ENCODE peak calls at places on chromosomes 7 and 10, in nine cellular contexts. One of them, this sample, is unnamed.

GRCh38 chr7:33250421-33250827 is 121.1 kb downstream of the BBS9 start:
- DNase-seq in transverse colon: no peak
- DNase-seq in GM12878: no peak
- DNase-seq in sigmoid colon: no peak
- DNase-seq in SK-N-SH: no peak
- DNase-seq in upper lobe of left lung: no peak
- DNase-seq in A549: no peak
- DNase-seq in stomach: no peak
- DNase-seq in ovary: no peak
- DNase-seq in this sample: no peak

GRCh38 chr7:32639122-32639521 is 143.8 kb downstream of the AVL9 start:
- DNase-seq in transverse colon: no peak
- DNase-seq in GM12878: no peak
- DNase-seq in sigmoid colon: no peak
- DNase-seq in SK-N-SH: no peak
- DNase-seq in upper lobe of left lung: no peak
- DNase-seq in A549: no peak
- DNase-seq in stomach: no peak
- DNase-seq in ovary: no peak
- DNase-seq in this sample: no peak

GRCh38 chr7:42014625-42015412 is 222.2 kb downstream of the GLI3 start:
- DNase-seq in transverse colon: peak; percentile 26
- DNase-seq in GM12878: no peak
- DNase-seq in sigmoid colon: no peak
- DNase-seq in SK-N-SH: peak; percentile 38
- DNase-seq in upper lobe of left lung: no peak
- DNase-seq in A549: peak; percentile 75
- DNase-seq in stomach: peak; percentile 68
- DNase-seq in ovary: no peak
- DNase-seq in this sample: peak; percentile 55

GRCh38 chr10:21171936-21172773 is 275.0 kb upstream of the NEBL start:
- DNase-seq in transverse colon: peak; percentile 47
- DNase-seq in GM12878: no peak
- DNase-seq in sigmoid colon: no peak
- DNase-seq in SK-N-SH: no peak
- DNase-seq in upper lobe of left lung: no peak
- DNase-seq in A549: no peak
- DNase-seq in stomach: peak; percentile 42
- DNase-seq in ovary: no peak
- DNase-seq in this sample: no peak

GRCh38 chr10:59553127-59553649 is 156.5 kb downstream of the SLC16A9 start:
- DNase-seq in transverse colon: no peak
- DNase-seq in GM12878: no peak
- DNase-seq in sigmoid colon: no peak
- DNase-seq in SK-N-SH: no peak
- DNase-seq in upper lobe of left lung: no peak
- DNase-seq in A549: no peak
- DNase-seq in stomach: no peak
- DNase-seq in ovary: no peak
- DNase-seq in this sample: no peak

GRCh38 chr10:22824520-22824919 is 103.3 kb upstream of the ARMC3 start:
- DNase-seq in transverse colon: no peak
- DNase-seq in GM12878: no peak
- DNase-seq in sigmoid colon: no peak
- DNase-seq in SK-N-SH: no peak
- DNase-seq in upper lobe of left lung: no peak
- DNase-seq in A549: no peak
- DNase-seq in stomach: no peak
- DNase-seq in ovary: no peak
- DNase-seq in this sample: no peak

GRCh38 chr10:14405076-14406065 is 74.6 kb upstream of the FRMD4A start:
- DNase-seq in transverse colon: no peak
- DNase-seq in GM12878: no peak
- DNase-seq in sigmoid colon: no peak
- DNase-seq in SK-N-SH: no peak
- DNase-seq in upper lobe of left lung: no peak
- DNase-seq in A549: peak; percentile 24
- DNase-seq in stomach: no peak
- DNase-seq in ovary: peak; percentile 17
- DNase-seq in this sample: no peak

GRCh38 chr7:121390109-121390508 is 6.0 kb downstream of the FAM3C start:
- DNase-seq in transverse colon: no peak
- DNase-seq in GM12878: no peak
- DNase-seq in sigmoid colon: no peak
- DNase-seq in SK-N-SH: no peak
- DNase-seq in upper lobe of left lung: no peak
- DNase-seq in A549: no peak
- DNase-seq in stomach: no peak
- DNase-seq in ovary: no peak
- DNase-seq in this sample: no peak

GRCh38 chr7:7972128-7972527 is 3.5 kb downstream of the GLCCI1 start:
- DNase-seq in transverse colon: no peak
- DNase-seq in GM12878: no peak
- DNase-seq in sigmoid colon: no peak
- DNase-seq in SK-N-SH: peak; percentile 22
- DNase-seq in upper lobe of left lung: no peak
- DNase-seq in A549: no peak
- DNase-seq in stomach: no peak
- DNase-seq in ovary: no peak
- DNase-seq in this sample: no peak

GRCh38 chr10:61627266-61627665 is 35.5 kb upstream of the CABCOCO1 start:
- DNase-seq in transverse colon: no peak
- DNase-seq in GM12878: no peak
- DNase-seq in sigmoid colon: no peak
- DNase-seq in SK-N-SH: no peak
- DNase-seq in upper lobe of left lung: no peak
- DNase-seq in A549: no peak
- DNase-seq in stomach: no peak
- DNase-seq in ovary: no peak
- DNase-seq in this sample: no peak

GRCh38 chr10:15035385-15036301 is 8.1 kb upstream of the OLAH start:
- DNase-seq in transverse colon: peak; percentile 16
- DNase-seq in GM12878: no peak
- DNase-seq in sigmoid colon: no peak
- DNase-seq in SK-N-SH: no peak
- DNase-seq in upper lobe of left lung: no peak
- DNase-seq in A549: no peak
- DNase-seq in stomach: no peak
- DNase-seq in ovary: no peak
- DNase-seq in this sample: no peak

GRCh38 chr7:51376420-51377092 is 59.9 kb upstream of the COBL start:
- DNase-seq in transverse colon: no peak
- DNase-seq in GM12878: no peak
- DNase-seq in sigmoid colon: no peak
- DNase-seq in SK-N-SH: no peak
- DNase-seq in upper lobe of left lung: no peak
- DNase-seq in A549: peak; percentile 89
- DNase-seq in stomach: no peak
- DNase-seq in ovary: no peak
- DNase-seq in this sample: no peak

GRCh38 chr7:159024280-159024951 is 120.3 kb downstream of the VIPR2 start:
- DNase-seq in transverse colon: peak; percentile 3
- DNase-seq in GM12878: no peak
- DNase-seq in sigmoid colon: peak; percentile 56
- DNase-seq in SK-N-SH: no peak
- DNase-seq in upper lobe of left lung: no peak
- DNase-seq in A549: no peak
- DNase-seq in stomach: no peak
- DNase-seq in ovary: no peak
- DNase-seq in this sample: no peak

GRCh38 chr7:38369816-38370493 is 96.5 kb upstream of the TARP start:
- DNase-seq in transverse colon: peak; percentile 88
- DNase-seq in GM12878: no peak
- DNase-seq in sigmoid colon: peak; percentile 89
- DNase-seq in SK-N-SH: peak; percentile 74
- DNase-seq in upper lobe of left lung: no peak
- DNase-seq in A549: peak; percentile 90
- DNase-seq in stomach: peak; percentile 83
- DNase-seq in ovary: peak; percentile 59
- DNase-seq in this sample: peak; percentile 96

GRCh38 chr7:38375453-38375852 is 102.0 kb upstream of the TARP start:
- DNase-seq in transverse colon: no peak
- DNase-seq in GM12878: no peak
- DNase-seq in sigmoid colon: no peak
- DNase-seq in SK-N-SH: no peak
- DNase-seq in upper lobe of left lung: no peak
- DNase-seq in A549: no peak
- DNase-seq in stomach: no peak
- DNase-seq in ovary: no peak
- DNase-seq in this sample: no peak

GRCh38 chr7:38373155-38373554 is 99.7 kb upstream of the TARP start:
- DNase-seq in transverse colon: no peak
- DNase-seq in GM12878: no peak
- DNase-seq in sigmoid colon: no peak
- DNase-seq in SK-N-SH: no peak
- DNase-seq in upper lobe of left lung: no peak
- DNase-seq in A549: no peak
- DNase-seq in stomach: no peak
- DNase-seq in ovary: no peak
- DNase-seq in this sample: no peak

DNA sequence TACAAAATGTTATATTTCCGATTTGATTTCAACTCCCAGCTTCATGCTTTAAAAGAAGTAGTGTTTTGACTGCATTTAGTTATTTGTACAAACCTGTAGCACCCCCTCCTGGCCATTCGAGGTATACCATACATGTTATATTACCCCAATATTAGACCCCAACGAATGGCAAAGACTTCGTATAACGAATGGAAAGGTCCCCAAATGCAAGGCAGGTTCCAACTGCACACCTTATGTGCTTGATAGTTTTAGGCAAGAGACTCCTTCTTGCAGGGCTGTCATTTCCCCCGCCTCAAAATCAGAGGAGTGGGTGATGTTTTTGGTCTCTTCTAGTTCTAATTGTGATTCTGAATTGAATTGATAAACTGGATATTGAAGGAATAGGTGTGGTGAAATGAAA is 101.1 kb upstream of the TARP start:
- DNase-seq in transverse colon: no peak
- DNase-seq in GM12878: no peak
- DNase-seq in sigmoid colon: no peak
- DNase-seq in SK-N-SH: peak; percentile 59
- DNase-seq in upper lobe of left lung: no peak
- DNase-seq in A549: peak; percentile 42
- DNase-seq in stomach: no peak
- DNase-seq in ovary: no peak
- DNase-seq in this sample: no peak
- TF ChIP-seq CTCF in transverse colon: peak; percentile 44
- TF ChIP-seq CTCF in GM12878: peak; percentile 55
- TF ChIP-seq CTCF in sigmoid colon: peak; percentile 31
- TF ChIP-seq CTCF in SK-N-SH: peak; percentile 90
- TF ChIP-seq CTCF in upper lobe of left lung: peak; percentile 35
- TF ChIP-seq CTCF in A549: peak; percentile 46
- TF ChIP-seq CTCF in stomach: no peak
- TF ChIP-seq CTCF in ovary: peak; percentile 28
- TF ChIP-seq CTCF in this sample: peak; percentile 56

GRCh38 chr10:26733750-26734568 is 36.5 kb downstream of the PDSS1 start:
- DNase-seq in transverse colon: peak; percentile 44
- DNase-seq in GM12878: no peak
- DNase-seq in sigmoid colon: no peak
- DNase-seq in SK-N-SH: no peak
- DNase-seq in upper lobe of left lung: peak; percentile 22
- DNase-seq in A549: no peak
- DNase-seq in stomach: peak; percentile 43
- DNase-seq in ovary: no peak
- DNase-seq in this sample: no peak
- TF ChIP-seq EP300 in transverse colon: no peak
- TF ChIP-seq EP300 in GM12878: no peak
- TF ChIP-seq EP300 in sigmoid colon: no peak
- TF ChIP-seq EP300 in SK-N-SH: no peak
- TF ChIP-seq EP300 in upper lobe of left lung: no peak
- TF ChIP-seq EP300 in A549: no peak
- TF ChIP-seq EP300 in stomach: no peak
- TF ChIP-seq EP300 in ovary: no peak
- TF ChIP-seq EP300 in this sample: no peak

GRCh38 chr10:68237173-68237572 is 5.3 kb upstream of the ATOH7 start:
- DNase-seq in transverse colon: no peak
- DNase-seq in GM12878: no peak
- DNase-seq in sigmoid colon: no peak
- DNase-seq in SK-N-SH: no peak
- DNase-seq in upper lobe of left lung: no peak
- DNase-seq in A549: no peak
- DNase-seq in stomach: no peak
- DNase-seq in ovary: no peak
- DNase-seq in this sample: no peak

GRCh38 chr10:68239069-68239468 is 7.2 kb upstream of the ATOH7 start:
- DNase-seq in transverse colon: no peak
- DNase-seq in GM12878: no peak
- DNase-seq in sigmoid colon: no peak
- DNase-seq in SK-N-SH: no peak
- DNase-seq in upper lobe of left lung: no peak
- DNase-seq in A549: no peak
- DNase-seq in stomach: no peak
- DNase-seq in ovary: no peak
- DNase-seq in this sample: peak; percentile 53

GRCh38 chr10:68238371-68238770 is 6.5 kb upstream of the ATOH7 start:
- DNase-seq in transverse colon: no peak
- DNase-seq in GM12878: no peak
- DNase-seq in sigmoid colon: no peak
- DNase-seq in SK-N-SH: no peak
- DNase-seq in upper lobe of left lung: no peak
- DNase-seq in A549: no peak
- DNase-seq in stomach: no peak
- DNase-seq in ovary: no peak
- DNase-seq in this sample: peak; percentile 91

GRCh38 chr10:68239596-68240150 is 7.8 kb upstream of the ATOH7 start:
- DNase-seq in transverse colon: no peak
- DNase-seq in GM12878: no peak
- DNase-seq in sigmoid colon: no peak
- DNase-seq in SK-N-SH: no peak
- DNase-seq in upper lobe of left lung: no peak
- DNase-seq in A549: no peak
- DNase-seq in stomach: no peak
- DNase-seq in ovary: no peak
- DNase-seq in this sample: peak; percentile 64

DNA sequence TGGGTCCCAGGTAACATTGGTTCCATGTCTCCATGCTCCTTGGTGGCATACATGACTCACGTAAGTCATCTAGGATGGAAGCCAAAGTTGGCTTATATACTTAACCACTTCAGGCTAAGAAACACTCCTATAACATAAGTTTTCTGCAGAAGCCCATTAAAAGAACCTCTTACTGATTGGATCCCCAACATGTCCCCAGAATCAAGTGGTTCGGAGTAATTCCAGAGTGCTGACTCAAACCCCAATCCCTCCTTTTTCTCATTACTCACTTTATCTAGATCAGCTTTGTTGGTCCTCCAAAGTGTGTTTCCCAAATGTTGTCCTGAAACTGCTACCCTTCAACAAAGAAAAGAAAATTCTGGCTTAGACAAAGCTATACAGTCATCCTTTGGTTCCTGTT is 10.1 kb upstream of the ATOH7 start:
- DNase-seq in transverse colon: no peak
- DNase-seq in GM12878: no peak
- DNase-seq in sigmoid colon: no peak
- DNase-seq in SK-N-SH: no peak
- DNase-seq in upper lobe of left lung: no peak
- DNase-seq in A549: no peak
- DNase-seq in stomach: no peak
- DNase-seq in ovary: no peak
- DNase-seq in this sample: no peak
- TF ChIP-seq CTCF in transverse colon: no peak
- TF ChIP-seq CTCF in GM12878: no peak
- TF ChIP-seq CTCF in sigmoid colon: no peak
- TF ChIP-seq CTCF in SK-N-SH: no peak
- TF ChIP-seq CTCF in upper lobe of left lung: no peak
- TF ChIP-seq CTCF in A549: no peak
- TF ChIP-seq CTCF in stomach: no peak
- TF ChIP-seq CTCF in ovary: no peak
- TF ChIP-seq CTCF in this sample: no peak

GRCh38 chr10:17974505-17974904 is 22.8 kb downstream of the SLC39A12 start:
- DNase-seq in transverse colon: no peak
- DNase-seq in GM12878: no peak
- DNase-seq in sigmoid colon: no peak
- DNase-seq in SK-N-SH: no peak
- DNase-seq in upper lobe of left lung: no peak
- DNase-seq in A549: no peak
- DNase-seq in stomach: no peak
- DNase-seq in ovary: no peak
- DNase-seq in this sample: no peak
- TF ChIP-seq EP300 in transverse colon: no peak
- TF ChIP-seq EP300 in GM12878: no peak
- TF ChIP-seq EP300 in sigmoid colon: no peak
- TF ChIP-seq EP300 in SK-N-SH: no peak
- TF ChIP-seq EP300 in upper lobe of left lung: no peak
- TF ChIP-seq EP300 in A549: no peak
- TF ChIP-seq EP300 in stomach: no peak
- TF ChIP-seq EP300 in ovary: no peak
- TF ChIP-seq EP300 in this sample: no peak

This sample was measured in esophagus muscularis mucosa.